ENCODE peak calls at places on chromosome X, in four cellular contexts. J is GM23338, P is MM.1S, X is SK-N-SH. K is an unnamed sample.

GRCh38 chrX:138995458-138995857 is 283.9 kb upstream of the FGF13 start:
- DNase-seq in P (no peak), J (no peak), X (no peak), K (no peak)

GRCh38 chrX:123731987-123732678 is 719 bp downstream of the THOC2 start:
- DNase-seq in J (peak; percentile 5), P (no peak), X (peak; percentile 44), K (peak; percentile 72)

GRCh38 chrX:148577711-148578110 is 77.3 kb downstream of the AFF2 start:
- DNase-seq in J (no peak), X (no peak), P (no peak), K (peak; percentile 9)

GRCh38 chrX:123959281-123960063 is 2.0 kb upstream of the STAG2 start:
- DNase-seq in X (peak; percentile 36), P (peak; percentile 15), J (peak; percentile 19), K (peak; percentile 61)

GRCh38 chrX:106752101-106752678 is 25.7 kb downstream of the RNF128 start:
- DNase-seq in P (no peak), X (no peak), J (peak; percentile 46), K (peak; percentile 13)

GRCh38 chrX:137915466-137915865 is 349.5 kb downstream of the ZIC3 start:
- DNase-seq in X (no peak), P (no peak), J (no peak), K (no peak)

GRCh38 chrX:149365061-149365460 is 140.0 kb downstream of the IDS start:
- DNase-seq in P (no peak), X (no peak), J (no peak), K (peak; percentile 1)

GRCh38 chrX:129981752-129982299 is 609 bp upstream of the BCORL1 start:
- DNase-seq in P (no peak), X (peak; percentile 50), J (no peak), K (no peak)

GRCh38 chrX:67635424-67635823 is 91.6 kb downstream of the AR start:
- DNase-seq in J (peak; percentile 8), P (no peak), X (no peak), K (no peak)

GRCh38 chrX:69152398-69152797 is 12.9 kb downstream of the PJA1 start:
- DNase-seq in P (no peak), X (peak; percentile 17), J (no peak), K (peak; percentile 43)

GRCh38 chrX:154735695-154736393 is 15.0 kb downstream of the GAB3 start:
- DNase-seq in J (no peak), P (no peak), X (no peak), K (peak; percentile 77)
- TF ChIP-seq EZH2phosphoT487 in J (no peak), P (no peak), X (no peak), K (no peak)

GRCh38 chrX:43559643-43560042 is 96.5 kb upstream of the MAOA start:
- DNase-seq in J (peak; percentile 69), P (peak; percentile 31), X (peak; percentile 39), K (peak; percentile 25)
- TF ChIP-seq EZH2phosphoT487 in J (no peak), P (no peak), X (no peak), K (no peak)

GRCh38 chrX:119667111-119667928 is 25.6 kb downstream of the SEPTIN6 start:
- DNase-seq in J (no peak), P (no peak), X (peak; percentile 39), K (no peak)
- TF ChIP-seq EZH2phosphoT487 in J (no peak), P (no peak), X (no peak), K (no peak)

GRCh38 chrX:2500681-2501151 is at the start of the genes DHRSX and ZBED1:
- DNase-seq in X (peak; percentile 90), P (peak; percentile 27), J (no peak), K (peak; percentile 73)
- TF ChIP-seq EZH2phosphoT487 in X (no peak), P (no peak), J (no peak), K (no peak)

DNA sequence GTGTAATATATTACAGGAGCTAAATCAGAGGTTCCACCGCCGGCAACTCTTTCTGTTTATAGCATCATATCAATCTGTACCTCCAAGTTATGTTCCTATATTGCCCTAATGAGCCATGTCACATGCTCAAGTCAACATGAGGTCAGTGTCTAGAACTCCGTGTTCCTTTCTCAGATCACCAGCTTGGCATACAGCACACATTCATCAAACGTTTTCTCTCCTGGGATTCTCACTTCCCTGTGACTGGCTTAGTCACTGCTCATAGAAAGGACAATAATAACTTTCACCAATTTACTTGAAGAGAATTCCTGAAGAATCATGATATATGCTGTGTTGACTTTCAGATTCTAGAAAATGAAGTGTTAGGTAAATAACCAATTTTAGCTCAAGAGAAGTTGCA is 531.9 kb upstream of the SPANXN1 start:
- DNase-seq in P (no peak), J (no peak), X (no peak), K (no peak)
- TF ChIP-seq EZH2phosphoT487 in P (no peak), J (no peak), X (no peak), K (no peak)

DNA sequence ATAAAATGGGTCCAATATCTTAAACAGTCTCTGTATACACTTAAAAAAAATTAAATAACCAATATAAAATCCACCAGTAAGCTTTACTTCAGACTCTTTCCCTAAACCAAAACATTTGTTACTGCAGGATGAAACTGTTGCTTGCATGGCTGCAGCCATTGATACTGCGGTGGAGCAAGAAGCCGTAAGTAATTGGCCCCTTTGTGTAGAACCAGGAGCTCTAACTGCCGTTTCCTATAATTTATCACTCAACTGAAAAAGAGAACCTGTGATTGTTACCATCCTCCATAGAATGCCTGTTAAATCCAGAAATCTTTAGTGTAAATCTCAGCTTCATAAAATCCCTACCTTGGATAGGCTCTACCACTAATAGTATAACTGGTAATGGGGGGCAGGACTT is 62.6 kb downstream of the KIF4A start:
- DNase-seq in P (no peak), X (no peak), J (no peak), K (no peak)
- TF ChIP-seq EZH2phosphoT487 in P (no peak), X (no peak), J (no peak), K (no peak)

GRCh38 chrX:41304178-41304577 is 29.8 kb upstream of the DDX3X start:
- DNase-seq in J (no peak), X (no peak), P (no peak), K (no peak)

GRCh38 chrX:41302293-41302868 is 31.6 kb upstream of the DDX3X start:
- DNase-seq in J (no peak), X (no peak), P (no peak), K (no peak)

GRCh38 chrX:41303013-41303412 is 30.9 kb upstream of the DDX3X start:
- DNase-seq in J (no peak), X (no peak), P (no peak), K (no peak)

GRCh38 chrX:41301438-41301824 is 32.5 kb upstream of the DDX3X start:
- DNase-seq in P (no peak), X (no peak), J (no peak), K (no peak)

GRCh38 chrX:41300758-41301437 is 33.1 kb upstream of the DDX3X start:
- DNase-seq in X (no peak), P (no peak), J (no peak), K (peak; percentile 53)
- TF ChIP-seq EZH2phosphoT487 in X (no peak), P (no peak), J (no peak), K (no peak)

DNA sequence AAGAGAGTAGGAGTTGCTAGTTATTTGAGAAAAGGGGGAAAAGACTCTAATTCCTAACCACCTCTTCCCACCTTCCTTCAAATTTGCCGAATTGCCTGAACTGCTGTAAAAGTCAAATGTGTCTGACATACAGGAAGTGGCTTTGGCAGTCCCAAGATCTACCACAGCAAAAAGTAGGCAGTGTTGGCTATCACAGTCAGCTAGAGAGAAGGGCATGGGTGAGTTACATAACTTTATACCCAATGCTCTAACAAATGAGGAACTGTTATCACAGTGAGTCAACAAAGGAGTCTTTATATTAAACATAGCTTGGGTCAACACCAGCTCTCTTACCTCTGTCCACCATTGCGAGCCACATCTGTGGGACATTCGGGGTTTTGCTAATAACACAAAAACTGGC is 2.4 kb upstream of the MBNL3 start:
- DNase-seq in J (peak; percentile 23), P (peak; percentile 63), X (no peak), K (no peak)
- TF ChIP-seq EZH2phosphoT487 in J (no peak), P (no peak), X (no peak), K (no peak)

GRCh38 chrX:30414144-30414543 is 105.0 kb upstream of the NR0B1 start:
- DNase-seq in X (no peak), P (no peak), J (no peak), K (no peak)
- TF ChIP-seq EZH2phosphoT487 in X (no peak), P (no peak), J (no peak), K (no peak)

K was measured in GM23248.